ENCODE peak calls at places on chromosomes 12 and 14, in nine cellular contexts. One of them, this sample, is unnamed.

GRCh38 chr12:129941646-129942045 is 37.8 kb upstream of the TMEM132D start:
- DNase-seq in transverse colon: no peak
- DNase-seq in NCI-H345: no peak
- DNase-seq in activated T-cell treated with anti-CD3 and anti-CD28 coated beads, Interleukin-2, amount 50 U/mL, for 72 hours: no peak
- DNase-seq in NCI-H510A treated with DMSO at 0.1 percent for 48 hours: no peak
- DNase-seq in activated CD4-positive, alpha-beta T cell treated with anti-CD3 and anti-CD28 coated beads, Interleukin-2, amount 50 U/mL, for 48 hours: no peak
- DNase-seq in AG08395: no peak
- DNase-seq in naive thymus-derived CD4-positive, alpha-beta T cell: no peak
- DNase-seq in non-pigmented ciliary epithelial cell: no peak
- DNase-seq in this sample: no peak

GRCh38 chr12:91432079-91432478 is 249.5 kb upstream of the DCN start:
- DNase-seq in non-pigmented ciliary epithelial cell: peak
- DNase-seq in transverse colon: no peak
- DNase-seq in naive thymus-derived CD4-positive, alpha-beta T cell: no peak
- DNase-seq in AG08395: no peak
- DNase-seq in NCI-H510A treated with DMSO at 0.1 percent for 48 hours: no peak
- DNase-seq in NCI-H345: no peak
- DNase-seq in activated CD4-positive, alpha-beta T cell treated with anti-CD3 and anti-CD28 coated beads, Interleukin-2, amount 50 U/mL, for 48 hours: no peak
- DNase-seq in activated T-cell treated with anti-CD3 and anti-CD28 coated beads, Interleukin-2, amount 50 U/mL, for 72 hours: no peak
- DNase-seq in this sample: no peak

GRCh38 chr12:52205584-52206308 is 13.9 kb upstream of the KRT80 start:
- DNase-seq in activated T-cell treated with anti-CD3 and anti-CD28 coated beads, Interleukin-2, amount 50 U/mL, for 72 hours: no peak
- DNase-seq in naive thymus-derived CD4-positive, alpha-beta T cell: no peak
- DNase-seq in NCI-H510A treated with DMSO at 0.1 percent for 48 hours: no peak
- DNase-seq in NCI-H345: no peak
- DNase-seq in AG08395: no peak
- DNase-seq in transverse colon: no peak
- DNase-seq in non-pigmented ciliary epithelial cell: no peak
- DNase-seq in activated CD4-positive, alpha-beta T cell treated with anti-CD3 and anti-CD28 coated beads, Interleukin-2, amount 50 U/mL, for 48 hours: no peak
- DNase-seq in this sample: no peak

GRCh38 chr12:29794869-29795268 is 11.1 kb upstream of the TMTC1 start:
- DNase-seq in non-pigmented ciliary epithelial cell: no peak
- DNase-seq in activated T-cell treated with anti-CD3 and anti-CD28 coated beads, Interleukin-2, amount 50 U/mL, for 72 hours: no peak
- DNase-seq in transverse colon: no peak
- DNase-seq in naive thymus-derived CD4-positive, alpha-beta T cell: no peak
- DNase-seq in AG08395: no peak
- DNase-seq in NCI-H510A treated with DMSO at 0.1 percent for 48 hours: no peak
- DNase-seq in NCI-H345: no peak
- DNase-seq in activated CD4-positive, alpha-beta T cell treated with anti-CD3 and anti-CD28 coated beads, Interleukin-2, amount 50 U/mL, for 48 hours: no peak
- DNase-seq in this sample: no peak

GRCh38 chr12:74889563-74890236 is 319.9 kb downstream of the KCNC2 start:
- DNase-seq in activated CD4-positive, alpha-beta T cell treated with anti-CD3 and anti-CD28 coated beads, Interleukin-2, amount 50 U/mL, for 48 hours: no peak
- DNase-seq in NCI-H510A treated with DMSO at 0.1 percent for 48 hours: no peak
- DNase-seq in NCI-H345: no peak
- DNase-seq in AG08395: no peak
- DNase-seq in naive thymus-derived CD4-positive, alpha-beta T cell: no peak
- DNase-seq in transverse colon: no peak
- DNase-seq in non-pigmented ciliary epithelial cell: peak
- DNase-seq in activated T-cell treated with anti-CD3 and anti-CD28 coated beads, Interleukin-2, amount 50 U/mL, for 72 hours: no peak
- DNase-seq in this sample: no peak

GRCh38 chr14:49139593-49139992 is 446.6 kb downstream of the RPS29 start:
- DNase-seq in NCI-H345: no peak
- DNase-seq in activated CD4-positive, alpha-beta T cell treated with anti-CD3 and anti-CD28 coated beads, Interleukin-2, amount 50 U/mL, for 48 hours: no peak
- DNase-seq in activated T-cell treated with anti-CD3 and anti-CD28 coated beads, Interleukin-2, amount 50 U/mL, for 72 hours: no peak
- DNase-seq in transverse colon: no peak
- DNase-seq in naive thymus-derived CD4-positive, alpha-beta T cell: no peak
- DNase-seq in non-pigmented ciliary epithelial cell: no peak
- DNase-seq in NCI-H510A treated with DMSO at 0.1 percent for 48 hours: no peak
- DNase-seq in AG08395: no peak
- DNase-seq in this sample: no peak

GRCh38 chr14:74392616-74393570 is 33.1 kb downstream of the SYNDIG1L start:
- DNase-seq in activated T-cell treated with anti-CD3 and anti-CD28 coated beads, Interleukin-2, amount 50 U/mL, for 72 hours: no peak
- DNase-seq in NCI-H510A treated with DMSO at 0.1 percent for 48 hours: no peak
- DNase-seq in NCI-H345: no peak
- DNase-seq in transverse colon: no peak
- DNase-seq in naive thymus-derived CD4-positive, alpha-beta T cell: no peak
- DNase-seq in AG08395: no peak
- DNase-seq in non-pigmented ciliary epithelial cell: no peak
- DNase-seq in activated CD4-positive, alpha-beta T cell treated with anti-CD3 and anti-CD28 coated beads, Interleukin-2, amount 50 U/mL, for 48 hours: no peak
- DNase-seq in this sample: no peak

GRCh38 chr12:101305226-101305779 is 25.4 kb downstream of the UTP20 start:
- DNase-seq in non-pigmented ciliary epithelial cell: no peak
- DNase-seq in transverse colon: no peak
- DNase-seq in AG08395: no peak
- DNase-seq in NCI-H510A treated with DMSO at 0.1 percent for 48 hours: no peak
- DNase-seq in naive thymus-derived CD4-positive, alpha-beta T cell: no peak
- DNase-seq in activated T-cell treated with anti-CD3 and anti-CD28 coated beads, Interleukin-2, amount 50 U/mL, for 72 hours: no peak
- DNase-seq in NCI-H345: no peak
- DNase-seq in activated CD4-positive, alpha-beta T cell treated with anti-CD3 and anti-CD28 coated beads, Interleukin-2, amount 50 U/mL, for 48 hours: no peak
- DNase-seq in this sample: no peak

GRCh38 chr12:105228966-105229365 is 7.0 kb downstream of the APPL2 start:
- DNase-seq in naive thymus-derived CD4-positive, alpha-beta T cell: no peak
- DNase-seq in non-pigmented ciliary epithelial cell: no peak
- DNase-seq in NCI-H510A treated with DMSO at 0.1 percent for 48 hours: no peak
- DNase-seq in activated T-cell treated with anti-CD3 and anti-CD28 coated beads, Interleukin-2, amount 50 U/mL, for 72 hours: no peak
- DNase-seq in activated CD4-positive, alpha-beta T cell treated with anti-CD3 and anti-CD28 coated beads, Interleukin-2, amount 50 U/mL, for 48 hours: no peak
- DNase-seq in NCI-H345: no peak
- DNase-seq in AG08395: no peak
- DNase-seq in transverse colon: no peak
- DNase-seq in this sample: no peak

GRCh38 chr14:65321370-65321875 is 91.1 kb upstream of the FUT8 start:
- DNase-seq in non-pigmented ciliary epithelial cell: no peak
- DNase-seq in NCI-H345: no peak
- DNase-seq in activated CD4-positive, alpha-beta T cell treated with anti-CD3 and anti-CD28 coated beads, Interleukin-2, amount 50 U/mL, for 48 hours: peak
- DNase-seq in naive thymus-derived CD4-positive, alpha-beta T cell: no peak
- DNase-seq in AG08395: no peak
- DNase-seq in activated T-cell treated with anti-CD3 and anti-CD28 coated beads, Interleukin-2, amount 50 U/mL, for 72 hours: peak
- DNase-seq in transverse colon: no peak
- DNase-seq in NCI-H510A treated with DMSO at 0.1 percent for 48 hours: no peak
- DNase-seq in this sample: no peak

GRCh38 chr12:10358131-10358530 is 31.7 kb downstream of the KLRK1 start:
- DNase-seq in naive thymus-derived CD4-positive, alpha-beta T cell: no peak
- DNase-seq in AG08395: no peak
- DNase-seq in non-pigmented ciliary epithelial cell: no peak
- DNase-seq in activated T-cell treated with anti-CD3 and anti-CD28 coated beads, Interleukin-2, amount 50 U/mL, for 72 hours: no peak
- DNase-seq in activated CD4-positive, alpha-beta T cell treated with anti-CD3 and anti-CD28 coated beads, Interleukin-2, amount 50 U/mL, for 48 hours: no peak
- DNase-seq in NCI-H510A treated with DMSO at 0.1 percent for 48 hours: peak
- DNase-seq in transverse colon: no peak
- DNase-seq in NCI-H345: peak
- DNase-seq in this sample: no peak

GRCh38 chr12:96513166-96513565 is 23.8 kb downstream of the CFAP54 start:
- DNase-seq in activated T-cell treated with anti-CD3 and anti-CD28 coated beads, Interleukin-2, amount 50 U/mL, for 72 hours: no peak
- DNase-seq in non-pigmented ciliary epithelial cell: no peak
- DNase-seq in transverse colon: no peak
- DNase-seq in AG08395: no peak
- DNase-seq in naive thymus-derived CD4-positive, alpha-beta T cell: no peak
- DNase-seq in NCI-H345: no peak
- DNase-seq in activated CD4-positive, alpha-beta T cell treated with anti-CD3 and anti-CD28 coated beads, Interleukin-2, amount 50 U/mL, for 48 hours: no peak
- DNase-seq in NCI-H510A treated with DMSO at 0.1 percent for 48 hours: no peak
- DNase-seq in this sample: no peak

GRCh38 chr14:105221598-105222178 is 26.6 kb upstream of the BTBD6 start:
- DNase-seq in activated CD4-positive, alpha-beta T cell treated with anti-CD3 and anti-CD28 coated beads, Interleukin-2, amount 50 U/mL, for 48 hours: no peak
- DNase-seq in NCI-H510A treated with DMSO at 0.1 percent for 48 hours: no peak
- DNase-seq in naive thymus-derived CD4-positive, alpha-beta T cell: no peak
- DNase-seq in NCI-H345: no peak
- DNase-seq in activated T-cell treated with anti-CD3 and anti-CD28 coated beads, Interleukin-2, amount 50 U/mL, for 72 hours: no peak
- DNase-seq in transverse colon: no peak
- DNase-seq in non-pigmented ciliary epithelial cell: no peak
- DNase-seq in AG08395: no peak
- DNase-seq in this sample: no peak

GRCh38 chr12:26123482-26123980 is 1.3 kb downstream of the BHLHE41 start:
- DNase-seq in transverse colon: no peak
- DNase-seq in AG08395: no peak
- DNase-seq in activated CD4-positive, alpha-beta T cell treated with anti-CD3 and anti-CD28 coated beads, Interleukin-2, amount 50 U/mL, for 48 hours: no peak
- DNase-seq in NCI-H345: no peak
- DNase-seq in naive thymus-derived CD4-positive, alpha-beta T cell: no peak
- DNase-seq in NCI-H510A treated with DMSO at 0.1 percent for 48 hours: no peak
- DNase-seq in non-pigmented ciliary epithelial cell: no peak
- DNase-seq in activated T-cell treated with anti-CD3 and anti-CD28 coated beads, Interleukin-2, amount 50 U/mL, for 72 hours: no peak
- DNase-seq in this sample: no peak

GRCh38 chr14:81281317-81281716 is 60.6 kb upstream of the GTF2A1 start:
- DNase-seq in AG08395: no peak
- DNase-seq in NCI-H345: no peak
- DNase-seq in NCI-H510A treated with DMSO at 0.1 percent for 48 hours: no peak
- DNase-seq in non-pigmented ciliary epithelial cell: no peak
- DNase-seq in activated CD4-positive, alpha-beta T cell treated with anti-CD3 and anti-CD28 coated beads, Interleukin-2, amount 50 U/mL, for 48 hours: no peak
- DNase-seq in transverse colon: no peak
- DNase-seq in naive thymus-derived CD4-positive, alpha-beta T cell: no peak
- DNase-seq in activated T-cell treated with anti-CD3 and anti-CD28 coated beads, Interleukin-2, amount 50 U/mL, for 72 hours: no peak
- DNase-seq in this sample: no peak

GRCh38 chr12:11555743-11556625 is 93.5 kb upstream of the ETV6 start:
- DNase-seq in naive thymus-derived CD4-positive, alpha-beta T cell: no peak
- DNase-seq in activated T-cell treated with anti-CD3 and anti-CD28 coated beads, Interleukin-2, amount 50 U/mL, for 72 hours: peak
- DNase-seq in NCI-H510A treated with DMSO at 0.1 percent for 48 hours: peak
- DNase-seq in activated CD4-positive, alpha-beta T cell treated with anti-CD3 and anti-CD28 coated beads, Interleukin-2, amount 50 U/mL, for 48 hours: no peak
- DNase-seq in NCI-H345: peak
- DNase-seq in AG08395: no peak
- DNase-seq in transverse colon: peak
- DNase-seq in non-pigmented ciliary epithelial cell: no peak
- DNase-seq in this sample: no peak

GRCh38 chr14:75833326-75834020 is 148.3 kb downstream of the TGFB3 start:
- DNase-seq in AG08395: no peak
- DNase-seq in activated CD4-positive, alpha-beta T cell treated with anti-CD3 and anti-CD28 coated beads, Interleukin-2, amount 50 U/mL, for 48 hours: no peak
- DNase-seq in activated T-cell treated with anti-CD3 and anti-CD28 coated beads, Interleukin-2, amount 50 U/mL, for 72 hours: no peak
- DNase-seq in NCI-H510A treated with DMSO at 0.1 percent for 48 hours: no peak
- DNase-seq in NCI-H345: no peak
- DNase-seq in non-pigmented ciliary epithelial cell: no peak
- DNase-seq in naive thymus-derived CD4-positive, alpha-beta T cell: no peak
- DNase-seq in transverse colon: no peak
- DNase-seq in this sample: no peak

GRCh38 chr14:25150934-25151790 is 101.2 kb upstream of the STXBP6 start:
- DNase-seq in activated CD4-positive, alpha-beta T cell treated with anti-CD3 and anti-CD28 coated beads, Interleukin-2, amount 50 U/mL, for 48 hours: no peak
- DNase-seq in non-pigmented ciliary epithelial cell: peak
- DNase-seq in transverse colon: no peak
- DNase-seq in AG08395: peak
- DNase-seq in NCI-H510A treated with DMSO at 0.1 percent for 48 hours: peak
- DNase-seq in activated T-cell treated with anti-CD3 and anti-CD28 coated beads, Interleukin-2, amount 50 U/mL, for 72 hours: no peak
- DNase-seq in NCI-H345: peak
- DNase-seq in naive thymus-derived CD4-positive, alpha-beta T cell: no peak
- DNase-seq in this sample: peak

GRCh38 chr12:100375023-100375737 is 18.3 kb downstream of the SLC17A8 start:
- DNase-seq in naive thymus-derived CD4-positive, alpha-beta T cell: no peak
- DNase-seq in NCI-H510A treated with DMSO at 0.1 percent for 48 hours: peak
- DNase-seq in transverse colon: peak
- DNase-seq in activated CD4-positive, alpha-beta T cell treated with anti-CD3 and anti-CD28 coated beads, Interleukin-2, amount 50 U/mL, for 48 hours: no peak
- DNase-seq in non-pigmented ciliary epithelial cell: no peak
- DNase-seq in NCI-H345: no peak
- DNase-seq in activated T-cell treated with anti-CD3 and anti-CD28 coated beads, Interleukin-2, amount 50 U/mL, for 72 hours: no peak
- DNase-seq in AG08395: peak
- DNase-seq in this sample: no peak

GRCh38 chr14:86481105-86481504 is 951.2 kb downstream of the FLRT2 start:
- DNase-seq in AG08395: no peak
- DNase-seq in NCI-H510A treated with DMSO at 0.1 percent for 48 hours: no peak
- DNase-seq in activated T-cell treated with anti-CD3 and anti-CD28 coated beads, Interleukin-2, amount 50 U/mL, for 72 hours: no peak
- DNase-seq in transverse colon: no peak
- DNase-seq in NCI-H345: no peak
- DNase-seq in non-pigmented ciliary epithelial cell: no peak
- DNase-seq in naive thymus-derived CD4-positive, alpha-beta T cell: no peak
- DNase-seq in activated CD4-positive, alpha-beta T cell treated with anti-CD3 and anti-CD28 coated beads, Interleukin-2, amount 50 U/mL, for 48 hours: no peak
- DNase-seq in this sample: no peak

GRCh38 chr12:95439578-95440230 is 34.2 kb upstream of the METAP2 start:
- DNase-seq in activated CD4-positive, alpha-beta T cell treated with anti-CD3 and anti-CD28 coated beads, Interleukin-2, amount 50 U/mL, for 48 hours: no peak
- DNase-seq in activated T-cell treated with anti-CD3 and anti-CD28 coated beads, Interleukin-2, amount 50 U/mL, for 72 hours: no peak
- DNase-seq in AG08395: no peak
- DNase-seq in NCI-H345: no peak
- DNase-seq in naive thymus-derived CD4-positive, alpha-beta T cell: no peak
- DNase-seq in non-pigmented ciliary epithelial cell: no peak
- DNase-seq in NCI-H510A treated with DMSO at 0.1 percent for 48 hours: no peak
- DNase-seq in transverse colon: no peak
- DNase-seq in this sample: no peak

GRCh38 chr12:116196752-116197718 is 80.5 kb downstream of the MED13L start:
- DNase-seq in NCI-H510A treated with DMSO at 0.1 percent for 48 hours: no peak
- DNase-seq in activated CD4-positive, alpha-beta T cell treated with anti-CD3 and anti-CD28 coated beads, Interleukin-2, amount 50 U/mL, for 48 hours: no peak
- DNase-seq in transverse colon: no peak
- DNase-seq in AG08395: no peak
- DNase-seq in NCI-H345: no peak
- DNase-seq in naive thymus-derived CD4-positive, alpha-beta T cell: no peak
- DNase-seq in activated T-cell treated with anti-CD3 and anti-CD28 coated beads, Interleukin-2, amount 50 U/mL, for 72 hours: no peak
- DNase-seq in non-pigmented ciliary epithelial cell: no peak
- DNase-seq in this sample: no peak

GRCh38 chr14:99270491-99271287 is 1.3 kb downstream of the BCL11B start:
- DNase-seq in non-pigmented ciliary epithelial cell: no peak
- DNase-seq in NCI-H345: peak
- DNase-seq in naive thymus-derived CD4-positive, alpha-beta T cell: peak
- DNase-seq in transverse colon: no peak
- DNase-seq in AG08395: no peak
- DNase-seq in NCI-H510A treated with DMSO at 0.1 percent for 48 hours: peak
- DNase-seq in activated T-cell treated with anti-CD3 and anti-CD28 coated beads, Interleukin-2, amount 50 U/mL, for 72 hours: peak
- DNase-seq in activated CD4-positive, alpha-beta T cell treated with anti-CD3 and anti-CD28 coated beads, Interleukin-2, amount 50 U/mL, for 48 hours: peak
- DNase-seq in this sample: no peak

GRCh38 chr14:52951730-52952481 is 1.1 kb upstream of the FERMT2 start:
- DNase-seq in activated T-cell treated with anti-CD3 and anti-CD28 coated beads, Interleukin-2, amount 50 U/mL, for 72 hours: peak
- DNase-seq in NCI-H510A treated with DMSO at 0.1 percent for 48 hours: peak
- DNase-seq in naive thymus-derived CD4-positive, alpha-beta T cell: no peak
- DNase-seq in non-pigmented ciliary epithelial cell: peak
- DNase-seq in transverse colon: peak
- DNase-seq in NCI-H345: peak
- DNase-seq in AG08395: peak
- DNase-seq in activated CD4-positive, alpha-beta T cell treated with anti-CD3 and anti-CD28 coated beads, Interleukin-2, amount 50 U/mL, for 48 hours: no peak
- DNase-seq in this sample: peak

GRCh38 chr12:39145175-39145999 is 240.0 kb upstream of the CPNE8 start:
- DNase-seq in activated CD4-positive, alpha-beta T cell treated with anti-CD3 and anti-CD28 coated beads, Interleukin-2, amount 50 U/mL, for 48 hours: peak
- DNase-seq in activated T-cell treated with anti-CD3 and anti-CD28 coated beads, Interleukin-2, amount 50 U/mL, for 72 hours: peak
- DNase-seq in naive thymus-derived CD4-positive, alpha-beta T cell: peak
- DNase-seq in AG08395: peak
- DNase-seq in NCI-H510A treated with DMSO at 0.1 percent for 48 hours: no peak
- DNase-seq in NCI-H345: no peak
- DNase-seq in transverse colon: peak
- DNase-seq in non-pigmented ciliary epithelial cell: no peak
- DNase-seq in this sample: peak

GRCh38 chr12:85642810-85643209 is 193.4 kb downstream of the RASSF9 start:
- DNase-seq in activated CD4-positive, alpha-beta T cell treated with anti-CD3 and anti-CD28 coated beads, Interleukin-2, amount 50 U/mL, for 48 hours: no peak
- DNase-seq in naive thymus-derived CD4-positive, alpha-beta T cell: no peak
- DNase-seq in transverse colon: no peak
- DNase-seq in activated T-cell treated with anti-CD3 and anti-CD28 coated beads, Interleukin-2, amount 50 U/mL, for 72 hours: no peak
- DNase-seq in NCI-H510A treated with DMSO at 0.1 percent for 48 hours: no peak
- DNase-seq in non-pigmented ciliary epithelial cell: no peak
- DNase-seq in AG08395: peak
- DNase-seq in NCI-H345: no peak
- DNase-seq in this sample: no peak

GRCh38 chr14:48568252-48568651 is 892.8 kb upstream of the MDGA2 start:
- DNase-seq in non-pigmented ciliary epithelial cell: no peak
- DNase-seq in naive thymus-derived CD4-positive, alpha-beta T cell: no peak
- DNase-seq in activated CD4-positive, alpha-beta T cell treated with anti-CD3 and anti-CD28 coated beads, Interleukin-2, amount 50 U/mL, for 48 hours: no peak
- DNase-seq in AG08395: no peak
- DNase-seq in NCI-H510A treated with DMSO at 0.1 percent for 48 hours: no peak
- DNase-seq in NCI-H345: no peak
- DNase-seq in transverse colon: no peak
- DNase-seq in activated T-cell treated with anti-CD3 and anti-CD28 coated beads, Interleukin-2, amount 50 U/mL, for 72 hours: no peak
- DNase-seq in this sample: no peak

GRCh38 chr14:97164014-97164413 is 366.8 kb downstream of the VRK1 start:
- DNase-seq in activated CD4-positive, alpha-beta T cell treated with anti-CD3 and anti-CD28 coated beads, Interleukin-2, amount 50 U/mL, for 48 hours: no peak
- DNase-seq in AG08395: peak
- DNase-seq in naive thymus-derived CD4-positive, alpha-beta T cell: no peak
- DNase-seq in non-pigmented ciliary epithelial cell: no peak
- DNase-seq in NCI-H345: no peak
- DNase-seq in NCI-H510A treated with DMSO at 0.1 percent for 48 hours: no peak
- DNase-seq in transverse colon: no peak
- DNase-seq in activated T-cell treated with anti-CD3 and anti-CD28 coated beads, Interleukin-2, amount 50 U/mL, for 72 hours: no peak
- DNase-seq in this sample: no peak

GRCh38 chr14:64726585-64726890 is 22.3 kb downstream of the PLEKHG3 start:
- DNase-seq in NCI-H510A treated with DMSO at 0.1 percent for 48 hours: peak
- DNase-seq in activated CD4-positive, alpha-beta T cell treated with anti-CD3 and anti-CD28 coated beads, Interleukin-2, amount 50 U/mL, for 48 hours: peak
- DNase-seq in NCI-H345: peak
- DNase-seq in naive thymus-derived CD4-positive, alpha-beta T cell: no peak
- DNase-seq in AG08395: no peak
- DNase-seq in activated T-cell treated with anti-CD3 and anti-CD28 coated beads, Interleukin-2, amount 50 U/mL, for 72 hours: peak
- DNase-seq in transverse colon: peak
- DNase-seq in non-pigmented ciliary epithelial cell: no peak
- DNase-seq in this sample: no peak

GRCh38 chr12:89928467-89928866 is 219.8 kb upstream of the ATP2B1 start:
- DNase-seq in NCI-H510A treated with DMSO at 0.1 percent for 48 hours: no peak
- DNase-seq in AG08395: no peak
- DNase-seq in transverse colon: no peak
- DNase-seq in NCI-H345: no peak
- DNase-seq in non-pigmented ciliary epithelial cell: no peak
- DNase-seq in activated CD4-positive, alpha-beta T cell treated with anti-CD3 and anti-CD28 coated beads, Interleukin-2, amount 50 U/mL, for 48 hours: no peak
- DNase-seq in naive thymus-derived CD4-positive, alpha-beta T cell: no peak
- DNase-seq in activated T-cell treated with anti-CD3 and anti-CD28 coated beads, Interleukin-2, amount 50 U/mL, for 72 hours: no peak
- DNase-seq in this sample: no peak

GRCh38 chr12:6330192-6330591 is 11.7 kb downstream of the TNFRSF1A start:
- DNase-seq in transverse colon: no peak
- DNase-seq in NCI-H345: no peak
- DNase-seq in activated CD4-positive, alpha-beta T cell treated with anti-CD3 and anti-CD28 coated beads, Interleukin-2, amount 50 U/mL, for 48 hours: no peak
- DNase-seq in AG08395: no peak
- DNase-seq in non-pigmented ciliary epithelial cell: no peak
- DNase-seq in activated T-cell treated with anti-CD3 and anti-CD28 coated beads, Interleukin-2, amount 50 U/mL, for 72 hours: no peak
- DNase-seq in NCI-H510A treated with DMSO at 0.1 percent for 48 hours: no peak
- DNase-seq in naive thymus-derived CD4-positive, alpha-beta T cell: no peak
- DNase-seq in this sample: no peak